ENCODE peak calls at places on chromosome 22, in six cellular contexts. Z is SK-N-SH, H is HCT116, O is H1, S is HepG2, F is GM12878. I is an unnamed sample.

GRCh38 chr22:29641052-29641780 is 37.8 kb downstream of the NF2 start:
- DNase-seq in Z (no peak), H (no peak), O (no peak), S (no peak), F (no peak), I (no peak)

GRCh38 chr22:24727218-24727851 is 47.2 kb downstream of the PIWIL3 start:
- DNase-seq in Z (peak), H (peak), O (no peak), S (peak), F (no peak), I (no peak)

GRCh38 chr22:20750461-20751184 is 23.3 kb upstream of the SERPIND1 start:
- DNase-seq in Z (no peak), H (no peak), O (no peak), S (no peak), F (peak), I (no peak)

GRCh38 chr22:32130464-32130863 is 28.6 kb downstream of the C22orf42 start:
- DNase-seq in Z (no peak), H (no peak), O (no peak), S (no peak), F (no peak), I (no peak)

GRCh38 chr22:22463855-22464540 is 44.5 kb downstream of the ZNF280B start:
- DNase-seq in Z (peak), H (peak), O (no peak), S (peak), F (no peak), I (peak)

GRCh38 chr22:47215851-47216250 is 453.4 kb downstream of the TBC1D22A start:
- DNase-seq in Z (no peak), H (no peak), O (no peak), S (no peak), F (no peak), I (no peak)

GRCh38 chr22:39437836-39438704 is 18.7 kb upstream of the MGAT3 start:
- DNase-seq in Z (no peak), H (no peak), O (no peak), S (no peak), F (no peak), I (no peak)

GRCh38 chr22:39176067-39176621 is 23.7 kb upstream of the CBX7 start:
- DNase-seq in Z (no peak), H (no peak), O (no peak), S (peak), F (no peak), I (no peak)

GRCh38 chr22:44838316-44839016 is 86.1 kb downstream of the ARHGAP8 start:
- DNase-seq in Z (no peak), H (no peak), O (no peak), S (no peak), F (no peak), I (no peak)

GRCh38 chr22:36397081-36397766 is 9.5 kb upstream of the MYH9 start:
- DNase-seq in Z (no peak), H (no peak), O (no peak), S (peak), F (no peak), I (no peak)

GRCh38 chr22:25760294-25760693 is 18.3 kb downstream of the MYO18B start:
- DNase-seq in Z (no peak), H (no peak), O (no peak), S (peak), F (no peak), I (no peak)

GRCh38 chr22:39349967-39350802 is at the start of gene SYNGR1:
- DNase-seq in Z (peak), H (no peak), O (no peak), S (no peak), F (no peak), I (no peak)

GRCh38 chr22:26770624-26771023 is 113.2 kb downstream of the MIAT start:
- DNase-seq in Z (no peak), H (no peak), O (no peak), S (no peak), F (no peak), I (no peak)

GRCh38 chr22:32748509-32748908 is 53.0 kb upstream of the TIMP3 start:
- DNase-seq in Z (no peak), H (no peak), O (no peak), S (no peak), F (no peak), I (no peak)

GRCh38 chr22:37567991-37568390 is 7.7 kb downstream of the CDC42EP1 start:
- DNase-seq in Z (no peak), H (no peak), O (no peak), S (no peak), F (no peak), I (no peak)

GRCh38 chr22:37565830-37566229 is 5.5 kb downstream of the CDC42EP1 start:
- DNase-seq in Z (no peak), H (no peak), O (no peak), S (no peak), F (no peak), I (no peak)

GRCh38 chr22:37566329-37566837 is 6.1 kb downstream of the CDC42EP1 start:
- DNase-seq in Z (no peak), H (no peak), O (no peak), S (no peak), F (no peak), I (no peak)

GRCh38 chr22:37568448-37569008 is 8.2 kb downstream of the CDC42EP1 start:
- DNase-seq in Z (no peak), H (no peak), O (no peak), S (no peak), F (no peak), I (no peak)

DNA sequence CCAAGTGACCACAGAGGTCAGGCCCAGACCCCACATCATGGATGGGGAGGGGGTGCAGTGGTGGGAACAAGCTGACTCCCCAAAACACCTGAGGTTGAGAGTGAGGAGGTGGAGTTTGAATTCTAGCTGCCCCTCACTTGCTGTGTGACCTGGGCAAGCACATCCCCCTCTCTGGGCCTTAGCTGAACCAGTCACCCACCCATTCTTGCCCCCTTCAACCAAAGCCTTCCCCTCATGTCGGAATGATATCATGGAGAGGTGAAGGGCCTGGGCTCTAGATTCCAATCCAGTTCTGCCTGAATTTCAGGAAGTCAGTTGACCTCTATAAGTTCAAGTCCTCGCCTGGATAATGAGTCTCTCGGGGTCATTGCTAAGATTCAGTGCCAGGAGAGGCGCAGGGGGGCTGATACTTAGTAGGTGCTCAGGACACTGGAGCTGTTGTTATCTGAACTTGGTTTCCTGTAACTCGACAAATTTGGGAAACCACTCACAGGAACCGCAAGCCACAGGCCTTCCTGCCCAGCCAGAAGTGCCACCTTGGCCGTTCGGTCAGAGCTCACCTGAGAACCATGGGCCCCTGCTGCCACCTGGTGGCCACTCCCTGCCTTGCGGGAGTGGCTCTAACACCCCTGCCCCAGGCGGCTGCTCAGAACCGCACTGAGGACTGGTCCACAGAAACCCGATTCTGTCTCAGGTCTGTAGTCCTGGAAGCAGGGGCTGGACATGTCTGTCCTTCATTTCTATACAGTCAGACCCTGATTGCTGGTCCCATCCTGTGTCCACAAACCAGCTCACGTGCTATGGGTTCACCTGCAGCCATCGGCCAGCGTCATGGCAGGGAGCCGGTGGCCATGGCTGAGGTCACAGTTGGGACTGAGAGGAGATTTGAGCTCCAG is 6.9 kb downstream of the CDC42EP1 start:
- DNase-seq in Z (peak), H (peak), O (no peak), S (peak), F (peak), I (peak)
- TF ChIP-seq YY1 in Z (no peak), H (no peak), O (no peak), S (peak), F (peak), I (no peak)

DNA sequence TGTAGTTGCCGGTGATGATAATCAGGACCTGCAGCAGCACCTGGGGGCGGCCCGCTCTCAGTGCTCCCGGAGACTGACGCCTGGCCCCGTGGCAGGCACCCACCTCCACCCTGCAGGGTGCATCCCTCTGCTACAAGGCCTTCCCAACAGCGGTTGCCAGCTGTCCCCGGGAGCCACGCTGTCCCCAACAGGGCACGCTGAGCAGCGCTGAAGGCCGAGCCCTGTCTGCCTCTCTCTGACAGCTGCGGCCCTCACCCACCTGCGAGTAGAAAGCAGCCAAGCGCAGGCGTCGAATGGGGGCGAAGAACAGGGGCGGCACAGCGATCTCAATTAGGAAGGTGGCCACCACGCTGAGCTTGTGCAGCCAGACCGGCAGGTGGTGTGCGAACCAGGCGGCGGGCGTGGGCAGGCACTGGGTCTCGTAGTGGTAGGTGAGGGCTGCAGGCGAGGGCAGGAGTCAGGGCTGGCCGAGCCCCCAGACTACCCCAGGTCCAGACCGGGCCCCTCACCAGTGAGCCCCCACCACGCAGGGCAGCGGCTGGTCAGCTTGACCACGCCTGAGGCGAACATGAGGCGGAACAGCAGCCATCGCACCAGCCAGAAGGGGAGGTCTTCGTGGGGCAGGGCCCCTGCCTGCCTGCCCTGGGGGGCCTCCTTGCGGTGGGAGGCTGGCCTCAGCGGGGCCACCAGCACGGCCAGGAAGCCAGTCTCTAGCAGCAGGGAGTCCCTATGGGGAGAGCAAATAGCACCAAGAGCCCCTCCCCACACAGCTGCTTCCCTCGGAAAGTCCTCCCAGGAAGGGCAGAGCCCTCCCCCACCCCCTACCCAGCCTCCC is 1.5 kb downstream of the LMF2 start:
- DNase-seq in Z (no peak), H (no peak), O (no peak), S (no peak), F (no peak), I (no peak)
- H3K4me3 ChIP-seq in Z (peak), H (peak), O (no peak), S (peak), F (peak), I (no peak)

GRCh38 chr22:50299724-50300619 is 7.5 kb downstream of the PLXNB2 start:
- DNase-seq in Z (no peak), H (no peak), O (peak), S (no peak), F (no peak), I (no peak)
- TF ChIP-seq YY1 in Z (no peak), H (no peak), O (peak), S (no peak), F (no peak), I (no peak)

DNA sequence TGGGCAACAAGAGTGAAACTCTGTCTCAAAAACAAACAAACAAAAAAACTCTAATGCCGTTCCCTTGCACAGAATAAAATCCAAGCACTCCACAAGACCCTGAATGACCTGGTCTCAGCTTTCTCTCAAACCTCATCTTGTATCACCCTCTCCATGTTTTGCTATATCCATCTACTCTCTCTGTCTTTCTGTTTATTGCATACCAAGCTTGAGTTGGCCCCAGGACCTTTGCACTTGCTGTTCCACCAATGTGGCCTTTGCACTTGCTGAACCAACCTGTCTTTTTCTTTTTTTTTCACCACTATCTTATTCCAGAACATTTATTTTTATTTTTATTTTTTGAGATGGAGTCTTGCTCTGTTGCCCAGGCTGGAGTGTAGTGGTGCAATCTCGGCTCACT is 2.0 kb upstream of the L3MBTL2 start:
- DNase-seq in Z (no peak), H (no peak), O (no peak), S (no peak), F (no peak), I (no peak)
- H3K4me3 ChIP-seq in Z (no peak), H (no peak), O (no peak), S (no peak), F (no peak), I (no peak)

GRCh38 chr22:45882881-45883810 is 93.8 kb downstream of the WNT7B start:
- DNase-seq in Z (no peak), H (no peak), O (no peak), S (no peak), F (no peak), I (no peak)

GRCh38 chr22:45883811-45884170 is 93.2 kb downstream of the WNT7B start:
- DNase-seq in Z (no peak), H (no peak), O (no peak), S (no peak), F (no peak), I (no peak)

GRCh38 chr22:45885171-45885840 is 91.7 kb downstream of the WNT7B start:
- DNase-seq in Z (no peak), H (no peak), O (no peak), S (no peak), F (no peak), I (no peak)

GRCh38 chr22:45885941-45886395 is 91.0 kb downstream of the WNT7B start:
- DNase-seq in Z (peak), H (no peak), O (no peak), S (peak), F (no peak), I (no peak)

GRCh38 chr22:45884201-45885067 is 92.5 kb downstream of the WNT7B start:
- DNase-seq in Z (peak), H (no peak), O (no peak), S (no peak), F (no peak), I (no peak)
- TF ChIP-seq YY1 in Z (no peak), H (no peak), O (no peak), S (no peak), F (no peak), I (no peak)

DNA sequence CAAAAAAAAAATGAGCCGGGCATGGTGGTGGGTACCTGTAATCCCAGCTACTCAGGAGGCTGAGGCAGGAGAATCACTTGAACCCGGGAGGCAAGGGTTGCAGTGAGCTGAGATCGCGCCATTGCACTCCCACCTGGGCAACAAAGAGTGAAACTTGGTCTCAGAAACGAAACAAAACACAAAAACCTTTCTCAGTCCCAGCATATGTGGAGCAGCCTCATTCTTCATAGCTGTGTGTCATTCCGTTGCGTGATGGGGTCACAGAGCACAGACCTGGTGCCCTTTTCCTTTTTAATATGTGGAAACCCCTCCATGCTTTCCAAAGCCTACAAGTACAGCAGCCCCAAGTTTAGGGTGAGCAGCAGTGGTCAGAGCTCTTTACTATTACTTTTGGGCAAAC is 13.7 kb downstream of the PEX26 start:
- DNase-seq in Z (no peak), H (no peak), O (no peak), S (no peak), F (no peak), I (no peak)
- H3K4me3 ChIP-seq in Z (no peak), H (no peak), O (no peak), S (peak), F (peak), I (no peak)